ENCODE peak calls at places on chromosomes 16 and 17, in eight cellular contexts. One of them, this sample, is unnamed.

GRCh38 chr17:79942591-79943353 is 92.9 kb downstream of the TBC1D16 start:
- DNase-seq in GM10248: no peak
- DNase-seq in iris pigment epithelial cell: peak
- DNase-seq in activated CD4-positive, alpha-beta T cell treated with anti-CD3 and anti-CD28 coated beads, Interleukin-2, amount 50 U/mL, for 1 hour: no peak
- DNase-seq in GM04504: no peak
- DNase-seq in AG04449: no peak
- DNase-seq in SHP77: no peak
- DNase-seq in stimulated activated naive CD4-positive, alpha-beta T cell: no peak
- DNase-seq in this sample: no peak

GRCh38 chr17:146983-147761 is 9.8 kb downstream of the SCGB1C2 start:
- DNase-seq in GM10248: no peak
- DNase-seq in iris pigment epithelial cell: no peak
- DNase-seq in activated CD4-positive, alpha-beta T cell treated with anti-CD3 and anti-CD28 coated beads, Interleukin-2, amount 50 U/mL, for 1 hour: no peak
- DNase-seq in GM04504: no peak
- DNase-seq in AG04449: no peak
- DNase-seq in SHP77: no peak
- DNase-seq in stimulated activated naive CD4-positive, alpha-beta T cell: no peak
- DNase-seq in this sample: no peak

GRCh38 chr17:2194778-2195417 is 108.7 kb downstream of the SMG6 start:
- DNase-seq in GM10248: no peak
- DNase-seq in iris pigment epithelial cell: peak
- DNase-seq in activated CD4-positive, alpha-beta T cell treated with anti-CD3 and anti-CD28 coated beads, Interleukin-2, amount 50 U/mL, for 1 hour: no peak
- DNase-seq in GM04504: no peak
- DNase-seq in AG04449: no peak
- DNase-seq in SHP77: no peak
- DNase-seq in stimulated activated naive CD4-positive, alpha-beta T cell: no peak
- DNase-seq in this sample: no peak

GRCh38 chr17:37789166-37789565 is 44.3 kb upstream of the HNF1B start:
- DNase-seq in GM10248: no peak
- DNase-seq in iris pigment epithelial cell: no peak
- DNase-seq in activated CD4-positive, alpha-beta T cell treated with anti-CD3 and anti-CD28 coated beads, Interleukin-2, amount 50 U/mL, for 1 hour: no peak
- DNase-seq in GM04504: no peak
- DNase-seq in AG04449: no peak
- DNase-seq in SHP77: no peak
- DNase-seq in stimulated activated naive CD4-positive, alpha-beta T cell: no peak
- DNase-seq in this sample: no peak

GRCh38 chr17:35799942-35800341 is 4.5 kb upstream of the MMP28 start:
- DNase-seq in GM10248: no peak
- DNase-seq in iris pigment epithelial cell: no peak
- DNase-seq in activated CD4-positive, alpha-beta T cell treated with anti-CD3 and anti-CD28 coated beads, Interleukin-2, amount 50 U/mL, for 1 hour: no peak
- DNase-seq in GM04504: peak
- DNase-seq in AG04449: no peak
- DNase-seq in SHP77: no peak
- DNase-seq in stimulated activated naive CD4-positive, alpha-beta T cell: no peak
- DNase-seq in this sample: peak

GRCh38 chr16:16150117-16150877 is 73.0 kb downstream of the ABCC6 start:
- DNase-seq in GM10248: no peak
- DNase-seq in iris pigment epithelial cell: no peak
- DNase-seq in activated CD4-positive, alpha-beta T cell treated with anti-CD3 and anti-CD28 coated beads, Interleukin-2, amount 50 U/mL, for 1 hour: no peak
- DNase-seq in GM04504: peak
- DNase-seq in AG04449: no peak
- DNase-seq in SHP77: peak
- DNase-seq in stimulated activated naive CD4-positive, alpha-beta T cell: no peak
- DNase-seq in this sample: peak

GRCh38 chr17:12680407-12680897 is 14.8 kb downstream of the MYOCD start:
- DNase-seq in GM10248: no peak
- DNase-seq in iris pigment epithelial cell: no peak
- DNase-seq in activated CD4-positive, alpha-beta T cell treated with anti-CD3 and anti-CD28 coated beads, Interleukin-2, amount 50 U/mL, for 1 hour: no peak
- DNase-seq in GM04504: no peak
- DNase-seq in AG04449: no peak
- DNase-seq in SHP77: peak
- DNase-seq in stimulated activated naive CD4-positive, alpha-beta T cell: no peak
- DNase-seq in this sample: no peak

GRCh38 chr16:57991551-57992059 is 8.9 kb downstream of the ZNF319 start:
- DNase-seq in GM10248: no peak
- DNase-seq in iris pigment epithelial cell: no peak
- DNase-seq in activated CD4-positive, alpha-beta T cell treated with anti-CD3 and anti-CD28 coated beads, Interleukin-2, amount 50 U/mL, for 1 hour: no peak
- DNase-seq in GM04504: no peak
- DNase-seq in AG04449: no peak
- DNase-seq in SHP77: no peak
- DNase-seq in stimulated activated naive CD4-positive, alpha-beta T cell: no peak
- DNase-seq in this sample: no peak

GRCh38 chr16:17101646-17102045 is 369.1 kb downstream of the XYLT1 start:
- DNase-seq in GM10248: no peak
- DNase-seq in iris pigment epithelial cell: no peak
- DNase-seq in activated CD4-positive, alpha-beta T cell treated with anti-CD3 and anti-CD28 coated beads, Interleukin-2, amount 50 U/mL, for 1 hour: no peak
- DNase-seq in GM04504: no peak
- DNase-seq in AG04449: no peak
- DNase-seq in SHP77: no peak
- DNase-seq in stimulated activated naive CD4-positive, alpha-beta T cell: no peak
- DNase-seq in this sample: no peak

GRCh38 chr17:57672205-57672632 is 72.9 kb downstream of the CCDC182 start:
- DNase-seq in GM10248: no peak
- DNase-seq in iris pigment epithelial cell: peak
- DNase-seq in activated CD4-positive, alpha-beta T cell treated with anti-CD3 and anti-CD28 coated beads, Interleukin-2, amount 50 U/mL, for 1 hour: no peak
- DNase-seq in GM04504: peak
- DNase-seq in AG04449: peak
- DNase-seq in SHP77: no peak
- DNase-seq in stimulated activated naive CD4-positive, alpha-beta T cell: no peak
- DNase-seq in this sample: no peak